ENCODE peak calls at places on chromosomes 1 and 21, in six cellular contexts. K is tibial nerve, O is testis, E is stomach, H is A549, X is IMR-90. R is an unnamed sample.

GRCh38 chr1:3004285-3005205 is 16.7 kb upstream of the ACTRT2 start:
- DNase-seq in K (no peak), O (no peak), E (no peak), H (no peak), X (no peak), R (no peak)

GRCh38 chr1:223016890-223017289 is 126.2 kb downstream of the TLR5 start:
- DNase-seq in K (no peak), O (no peak), E (no peak), H (no peak), X (no peak), R (no peak)

GRCh38 chr21:17454315-17455027 is 58.4 kb upstream of the CXADR start:
- DNase-seq in K (peak), O (peak), E (no peak), H (peak), X (peak), R (no peak)

GRCh38 chr1:54806931-54807611 is 5.9 kb upstream of the TTC22 start:
- DNase-seq in K (no peak), O (no peak), E (peak), H (no peak), X (peak), R (no peak)

GRCh38 chr1:116506132-116507004 is 64.5 kb downstream of the CD58 start:
- DNase-seq in K (no peak), O (no peak), E (no peak), H (no peak), X (no peak), R (no peak)

GRCh38 chr1:185786524-185786923 is 52.3 kb downstream of the HMCN1 start:
- DNase-seq in K (no peak), O (no peak), E (no peak), H (no peak), X (peak), R (no peak)

GRCh38 chr21:39347537-39347936 is 1.4 kb downstream of the HMGN1 start:
- DNase-seq in K (no peak), O (no peak), E (no peak), H (no peak), X (no peak), R (no peak)

GRCh38 chr1:221430133-221430960 is 311.5 kb downstream of the DUSP10 start:
- DNase-seq in K (no peak), O (no peak), E (no peak), H (no peak), X (peak), R (no peak)

GRCh38 chr1:2561898-2562895 is 6.0 kb downstream of the TNFRSF14 start:
- DNase-seq in K (no peak), O (no peak), E (no peak), H (no peak), X (no peak), R (no peak)

GRCh38 chr1:153866045-153866850 is 56.5 kb downstream of the GATAD2B start:
- DNase-seq in K (no peak), O (no peak), E (no peak), H (no peak), X (peak), R (no peak)

GRCh38 chr1:89451011-89451410 is 73.6 kb upstream of the LRRC8B start:
- DNase-seq in K (no peak), O (no peak), E (no peak), H (no peak), X (peak), R (no peak)

GRCh38 chr1:12501661-12502060 is 116.3 kb downstream of the DHRS3 start:
- DNase-seq in K (no peak), O (no peak), E (no peak), H (no peak), X (peak), R (no peak)

GRCh38 chr1:61950418-61950817 is 208.1 kb downstream of the PATJ start:
- DNase-seq in K (no peak), O (no peak), E (no peak), H (no peak), X (no peak), R (no peak)

GRCh38 chr1:186930248-186930647 is 101.5 kb downstream of the PLA2G4A start:
- DNase-seq in K (no peak), O (no peak), E (no peak), H (no peak), X (peak), R (no peak)

GRCh38 chr1:160628799-160629263 is 18.0 kb downstream of the SLAMF1 start:
- DNase-seq in K (no peak), O (no peak), E (no peak), H (no peak), X (no peak), R (no peak)

GRCh38 chr21:45845063-45845789 is 136.3 kb upstream of the COL6A1 start:
- DNase-seq in K (no peak), O (no peak), E (peak), H (no peak), X (no peak), R (no peak)

GRCh38 chr1:93629101-93630059 is 52.3 kb downstream of the BCAR3 start:
- DNase-seq in K (no peak), O (peak), E (no peak), H (peak), X (peak), R (peak)

GRCh38 chr1:155202198-155202597 is 5.5 kb downstream of the THBS3 start:
- DNase-seq in K (no peak), O (no peak), E (no peak), H (no peak), X (no peak), R (no peak)

GRCh38 chr1:95278173-95278988 is 44.4 kb downstream of the RWDD3 start:
- DNase-seq in K (no peak), O (no peak), E (no peak), H (no peak), X (no peak), R (no peak)

GRCh38 chr21:45818276-45818903 is 163.2 kb upstream of the COL6A1 start:
- DNase-seq in K (no peak), O (no peak), E (no peak), H (peak), X (peak), R (no peak)

GRCh38 chr1:167294528-167294927 is 73.8 kb downstream of the POU2F1 start:
- DNase-seq in K (no peak), O (no peak), E (no peak), H (no peak), X (peak), R (no peak)

GRCh38 chr1:19757641-19758040 is 42.1 kb downstream of the TMCO4 start:
- DNase-seq in K (no peak), O (no peak), E (no peak), H (no peak), X (no peak), R (no peak)

GRCh38 chr21:28480091-28480869 is 512.4 kb downstream of the LTN1 start:
- DNase-seq in K (no peak), O (no peak), E (no peak), H (no peak), X (no peak), R (no peak)

GRCh38 chr1:97243973-97244560 is 522.5 kb downstream of the PTBP2 start:
- DNase-seq in K (no peak), O (no peak), E (no peak), H (no peak), X (peak), R (no peak)

GRCh38 chr1:38476784-38477175 is 382.8 kb downstream of the RRAGC start:
- DNase-seq in K (no peak), O (peak), E (no peak), H (no peak), X (no peak), R (no peak)

GRCh38 chr1:230629511-230629910 is 12.8 kb upstream of the COG2 start:
- DNase-seq in K (no peak), O (no peak), E (no peak), H (no peak), X (no peak), R (no peak)

GRCh38 chr1:11653101-11653601 is 1.1 kb downstream of the FBXO2 start:
- DNase-seq in K (no peak), O (no peak), E (peak), H (no peak), X (peak), R (no peak)

GRCh38 chr1:51331206-51332100 is 1.1 kb upstream of the TTC39A start:
- DNase-seq in K (no peak), O (no peak), E (peak), H (peak), X (peak), R (peak)

GRCh38 chr1:234836786-234837185 is 226.8 kb upstream of the IRF2BP2 start:
- DNase-seq in K (no peak), O (no peak), E (no peak), H (no peak), X (no peak), R (no peak)

GRCh38 chr1:83857108-83857507 is 141.8 kb downstream of the TTLL7 start:
- DNase-seq in K (no peak), O (no peak), E (no peak), H (no peak), X (peak), R (no peak)

DNA sequence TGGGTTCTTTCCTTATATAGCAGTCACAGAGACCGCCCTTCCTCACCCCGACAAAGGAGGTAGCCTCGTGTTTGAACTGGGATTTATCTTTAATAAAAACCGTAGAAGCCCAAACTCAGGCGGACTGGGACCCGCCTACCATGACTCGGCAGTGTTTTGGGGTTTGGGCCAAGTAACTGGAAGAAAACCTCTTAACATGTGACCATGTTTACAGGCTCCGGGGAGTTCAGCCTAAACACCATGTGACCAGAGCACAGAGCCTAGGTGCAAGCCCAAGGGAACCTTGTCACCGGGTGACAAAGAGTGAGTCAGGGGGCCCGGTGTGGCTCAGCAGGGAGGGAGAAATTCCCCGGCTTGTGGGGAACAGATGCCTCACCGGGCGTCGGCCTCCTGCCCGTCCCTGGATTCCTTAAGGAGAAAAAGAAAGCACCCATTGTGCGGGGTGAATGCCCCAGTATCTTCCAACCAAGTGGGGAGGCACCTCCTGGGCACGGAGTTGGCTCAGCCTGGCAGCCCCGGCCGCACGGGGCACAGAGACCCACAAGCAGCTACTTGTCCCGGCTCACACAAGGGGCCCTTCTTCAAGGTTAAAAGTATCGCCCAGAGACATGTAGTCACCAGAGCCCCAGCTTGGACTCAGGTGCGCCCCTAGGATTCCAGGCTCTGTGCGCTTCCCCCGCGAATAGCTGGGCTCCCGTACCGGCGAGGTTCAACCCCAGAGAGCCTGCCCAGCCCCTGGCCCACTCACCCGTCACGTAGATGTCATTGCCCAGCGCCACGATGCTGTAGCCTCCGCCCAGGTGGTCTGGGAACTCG is 1.4 kb downstream of the KLHL21 start:
- DNase-seq in K (peak), O (peak), E (peak), H (peak), X (peak), R (peak)
- TF ChIP-seq POLR2A in K (peak), O (peak), E (no peak), H (no peak), X (peak), R (peak)

GRCh38 chr21:42169758-42170157 is 49.2 kb upstream of the ABCG1 start:
- DNase-seq in K (no peak), O (no peak), E (no peak), H (no peak), X (no peak), R (no peak)

GRCh38 chr21:42175110-42175710 is 43.7 kb upstream of the ABCG1 start:
- DNase-seq in K (no peak), O (no peak), E (no peak), H (no peak), X (no peak), R (no peak)

GRCh38 chr21:42172596-42173483 is 46.1 kb upstream of the ABCG1 start:
- DNase-seq in K (no peak), O (peak), E (peak), H (no peak), X (no peak), R (no peak)

GRCh38 chr21:42174173-42174572 is 44.8 kb upstream of the ABCG1 start:
- DNase-seq in K (no peak), O (peak), E (peak), H (no peak), X (no peak), R (no peak)

GRCh38 chr21:42171091-42172053 is 47.6 kb upstream of the ABCG1 start:
- DNase-seq in K (no peak), O (peak), E (peak), H (no peak), X (no peak), R (peak)
- TF ChIP-seq POLR2A in K (no peak), O (no peak), E (no peak), H (no peak), X (no peak), R (no peak)

DNA sequence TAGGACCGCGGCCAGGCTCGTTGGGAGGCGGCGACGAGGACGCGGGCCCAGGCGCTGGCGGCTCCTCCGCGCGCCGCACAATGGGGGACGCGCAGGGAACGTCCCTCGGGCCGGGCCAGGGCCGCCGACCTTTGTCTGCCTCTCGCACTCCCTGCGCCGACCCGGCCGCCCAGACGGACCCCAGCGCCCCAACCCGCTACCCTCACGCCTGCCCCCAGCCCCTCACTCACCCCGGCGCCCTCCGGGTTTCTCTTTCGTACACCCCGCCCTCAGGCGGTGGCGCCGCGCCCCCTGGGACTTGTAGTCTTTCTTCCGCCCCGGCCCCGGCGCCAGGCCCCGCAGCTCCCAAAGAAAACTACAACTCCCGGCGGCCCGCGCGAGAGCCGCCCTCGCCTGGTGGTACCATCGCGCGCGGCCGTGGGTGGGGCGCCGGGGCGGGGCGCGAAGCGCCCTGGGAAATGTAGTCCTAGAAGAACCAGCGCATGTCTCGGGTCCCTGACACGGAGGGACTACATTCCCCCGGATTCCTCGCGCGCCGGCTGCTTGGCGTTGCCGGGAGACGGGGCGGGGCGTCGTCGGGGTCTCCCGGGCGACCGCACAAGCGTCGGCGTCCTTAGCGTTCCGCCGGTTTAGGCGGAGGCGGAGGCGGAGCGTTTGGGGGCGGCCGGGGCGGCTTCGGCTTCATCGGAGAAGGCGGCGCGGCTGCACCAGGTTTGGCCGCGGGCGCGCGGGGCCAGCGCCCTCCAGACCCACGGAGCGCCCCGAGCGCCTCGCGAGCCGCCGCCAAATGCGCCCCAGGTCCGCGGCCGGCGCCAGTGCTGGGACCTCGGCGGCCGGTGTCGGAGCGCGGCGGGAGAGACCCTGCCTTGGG is at the start of gene C1orf159:
- DNase-seq in K (peak), O (peak), E (peak), H (peak), X (peak), R (peak)
- TF ChIP-seq POLR2A in K (no peak), O (no peak), E (no peak), H (no peak), X (no peak), R (peak)

GRCh38 chr1:15749399-15750291 is 7.3 kb downstream of the TMEM82 start:
- DNase-seq in K (no peak), O (no peak), E (no peak), H (no peak), X (no peak), R (no peak)
- TF ChIP-seq POLR2A in K (no peak), O (no peak), E (no peak), H (no peak), X (no peak), R (no peak)

GRCh38 chr1:156506450-156506849 is 5.9 kb upstream of the MEF2D start:
- DNase-seq in K (no peak), O (no peak), E (no peak), H (no peak), X (no peak), R (no peak)

GRCh38 chr1:156503672-156504055 is 3.1 kb upstream of the MEF2D start:
- DNase-seq in K (no peak), O (no peak), E (no peak), H (no peak), X (peak), R (no peak)

GRCh38 chr1:156504062-156504813 is 3.7 kb upstream of the MEF2D start:
- DNase-seq in K (no peak), O (no peak), E (no peak), H (no peak), X (peak), R (no peak)

GRCh38 chr1:156505679-156506298 is 5.2 kb upstream of the MEF2D start:
- DNase-seq in K (no peak), O (no peak), E (no peak), H (no peak), X (no peak), R (no peak)

GRCh38 chr1:156504821-156505678 is 4.5 kb upstream of the MEF2D start:
- DNase-seq in K (peak), O (peak), E (peak), H (peak), X (peak), R (peak)
- TF ChIP-seq POLR2A in K (peak), O (no peak), E (no peak), H (peak), X (peak), R (peak)

DNA sequence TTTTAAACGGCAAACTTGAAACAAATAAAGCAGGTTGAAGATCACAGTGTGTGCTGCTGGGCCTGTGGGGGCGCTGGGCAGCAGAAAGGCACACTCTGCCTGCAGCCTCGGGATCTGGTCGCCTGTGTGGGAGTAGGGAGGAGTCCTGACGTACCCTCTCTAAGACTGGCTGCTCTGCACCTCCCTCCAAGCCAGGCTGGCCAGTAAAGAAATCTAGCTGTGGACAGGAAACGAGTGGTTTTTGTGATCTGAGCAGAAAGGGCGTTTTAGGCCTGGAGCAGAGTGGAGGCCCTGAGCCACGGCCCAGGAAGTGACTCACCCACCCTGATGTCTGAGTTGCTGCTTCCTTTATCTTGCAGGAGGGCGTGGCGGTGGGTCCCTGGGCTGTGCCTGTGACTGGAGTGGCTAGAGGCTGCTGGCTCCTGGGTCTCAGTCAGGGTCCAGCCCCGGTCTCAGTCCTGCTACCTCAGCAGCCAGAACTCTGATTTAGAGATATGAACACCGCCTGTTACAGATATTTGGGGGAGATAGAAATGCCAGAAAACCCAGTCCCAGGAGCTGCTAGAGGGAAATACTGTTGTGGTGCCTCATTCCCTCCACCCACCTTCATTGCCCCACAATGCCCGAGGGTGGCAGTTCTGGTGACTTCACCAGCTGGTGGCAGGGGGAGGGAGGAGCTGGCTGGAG is 11.3 kb upstream of the S100A11 start:
- DNase-seq in K (peak), O (peak), E (peak), H (peak), X (peak), R (peak)
- TF ChIP-seq POLR2A in K (peak), O (peak), E (no peak), H (peak), X (peak), R (no peak)

GRCh38 chr1:88052162-88052561 is 631.9 kb upstream of the PKN2 start:
- DNase-seq in K (no peak), O (no peak), E (no peak), H (no peak), X (no peak), R (no peak)
- TF ChIP-seq POLR2A in K (no peak), O (no peak), E (no peak), H (no peak), X (no peak), R (no peak)

DNA sequence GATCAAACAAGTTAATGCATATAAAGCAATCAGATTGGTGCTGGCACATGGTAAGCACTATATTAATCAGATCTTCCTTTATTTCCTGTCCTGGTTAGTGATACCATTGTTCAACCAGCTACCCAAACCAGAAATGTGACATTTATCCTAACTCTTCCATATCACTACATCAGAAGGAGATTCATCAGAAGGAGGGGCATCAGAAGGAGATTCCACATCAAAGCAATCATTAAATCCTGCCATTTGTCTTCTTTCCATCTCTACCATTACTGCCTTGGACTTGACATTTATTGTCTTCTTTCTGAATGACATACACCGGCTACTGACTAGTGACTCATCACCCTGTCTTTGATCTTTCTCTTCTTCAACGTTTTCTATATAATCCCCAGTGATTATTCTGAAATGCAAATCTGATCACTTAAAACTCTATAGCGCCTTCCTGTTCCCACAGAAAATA is 75.0 kb downstream of the DNM3 start:
- DNase-seq in K (no peak), O (no peak), E (no peak), H (no peak), X (no peak), R (no peak)
- TF ChIP-seq POLR2A in K (no peak), O (no peak), E (no peak), H (no peak), X (no peak), R (no peak)

R was measured in prostate gland.